ENCODE peak calls at places on chromosomes 3 and 15, in nine cellular contexts. E, P, G, F, D, C, S, I and J are unnamed samples.

GRCh38 chr3:45205126-45205525 is 21.0 kb downstream of the TMEM158 start:
- DNase-seq in D (no peak), G (no peak), S (no peak), I (no peak), P (no peak), E (peak), C (no peak), F (no peak), J (peak)

GRCh38 chr3:61820306-61820992 is 259.1 kb downstream of the PTPRG start:
- DNase-seq in P (no peak), F (no peak), E (no peak), G (no peak), I (no peak), C (no peak), D (no peak), S (no peak), J (peak)

GRCh38 chr3:180433172-180433571 is 168.8 kb upstream of the TTC14 start:
- DNase-seq in P (no peak), G (peak), C (no peak), F (no peak), D (no peak), S (no peak), I (no peak), E (no peak), J (no peak)

GRCh38 chr15:77659350-77660321 is 26.9 kb upstream of the LINGO1 start:
- DNase-seq in G (peak), C (peak), P (no peak), I (peak), F (peak), E (peak), D (no peak), S (no peak), J (peak)

GRCh38 chr3:46926871-46927717 is 49.5 kb downstream of the CCDC12 start:
- DNase-seq in D (peak), I (no peak), F (no peak), G (no peak), C (no peak), P (no peak), S (no peak), E (no peak), J (peak)

GRCh38 chr3:16936233-16936632 is 51.5 kb downstream of the PLCL2 start:
- DNase-seq in D (no peak), P (no peak), G (no peak), F (no peak), C (no peak), S (peak), I (no peak), E (no peak), J (peak)

GRCh38 chr3:174126990-174127758 is 729.6 kb downstream of the NLGN1 start:
- DNase-seq in S (no peak), I (no peak), D (no peak), G (peak), E (no peak), C (no peak), P (no peak), F (no peak), J (no peak)

GRCh38 chr3:143526016-143526540 is 322.2 kb downstream of the SLC9A9 start:
- DNase-seq in D (no peak), E (no peak), G (no peak), P (no peak), C (no peak), S (no peak), I (no peak), F (no peak), J (no peak)

GRCh38 chr3:119559441-119559963 is at the start of gene CD80:
- DNase-seq in S (peak), F (peak), D (no peak), P (peak), G (peak), E (peak), I (peak), C (peak), J (peak)